ENCODE peak calls at places on chromosome 4, in seven cellular contexts. R is K562, L is HCT116, Y is SK-N-SH, Z is HepG2, K is GM12878, Q is H1. M is an unnamed sample.

GRCh38 chr4:139817657-139818452 is 152.2 kb downstream of the MGST2 start:
- DNase-seq in R (no peak), L (no peak), Y (no peak), Z (no peak), K (no peak), Q (no peak), M (no peak)

GRCh38 chr4:81756973-81757372 is 285.3 kb upstream of the RASGEF1B start:
- DNase-seq in R (peak), L (no peak), Y (no peak), Z (no peak), K (peak), Q (no peak), M (no peak)

GRCh38 chr4:86847576-86847975 is 1.6 kb downstream of the SLC10A6 start:
- DNase-seq in R (no peak), L (no peak), Y (no peak), Z (no peak), K (no peak), Q (no peak), M (no peak)

GRCh38 chr4:108622022-108622421 is 1.6 kb downstream of the RPL34 start:
- DNase-seq in R (no peak), L (no peak), Y (no peak), Z (no peak), K (no peak), Q (no peak), M (no peak)

GRCh38 chr4:109313168-109314133 is 11.0 kb upstream of the COL25A1 start:
- DNase-seq in R (no peak), L (no peak), Y (no peak), Z (no peak), K (no peak), Q (no peak), M (no peak)

GRCh38 chr4:15031993-15032660 is 29.8 kb downstream of the CPEB2 start:
- DNase-seq in R (no peak), L (no peak), Y (no peak), Z (no peak), K (no peak), Q (no peak), M (no peak)

GRCh38 chr4:81715335-81715734 is 243.6 kb upstream of the RASGEF1B start:
- DNase-seq in R (no peak), L (no peak), Y (no peak), Z (no peak), K (no peak), Q (peak), M (no peak)

GRCh38 chr4:137705171-137705783 is 173.0 kb upstream of the PCDH18 start:
- DNase-seq in R (no peak), L (no peak), Y (no peak), Z (no peak), K (no peak), Q (no peak), M (no peak)

GRCh38 chr4:36351082-36351666 is 69.8 kb downstream of the DTHD1 start:
- DNase-seq in R (peak), L (peak), Y (peak), Z (peak), K (peak), Q (peak), M (peak)

GRCh38 chr4:5051692-5052423 is 578 bp downstream of the STK32B start:
- DNase-seq in R (no peak), L (no peak), Y (no peak), Z (no peak), K (no peak), Q (peak), M (no peak)

GRCh38 chr4:123116412-123116811 is 194.0 kb upstream of the NUDT6 start:
- DNase-seq in R (no peak), L (no peak), Y (peak), Z (peak), K (no peak), Q (no peak), M (peak)

GRCh38 chr4:40525811-40526598 is 103.7 kb downstream of the RBM47 start:
- DNase-seq in R (peak), L (peak), Y (no peak), Z (no peak), K (no peak), Q (no peak), M (peak)

GRCh38 chr4:159487284-159487747 is 384.4 kb downstream of the RAPGEF2 start:
- DNase-seq in R (peak), L (peak), Y (peak), Z (peak), K (peak), Q (peak), M (peak)
- TF ChIP-seq JUND in R (no peak), L (no peak), Y (no peak), Z (no peak), K (no peak), Q (no peak), M (no peak)

GRCh38 chr4:19002170-19002569 is 980.6 kb upstream of the LCORL start:
- DNase-seq in R (no peak), L (no peak), Y (no peak), Z (no peak), K (no peak), Q (no peak), M (no peak)
- TF ChIP-seq JUND in R (no peak), L (no peak), Y (no peak), Z (no peak), K (no peak), Q (no peak), M (no peak)

DNA sequence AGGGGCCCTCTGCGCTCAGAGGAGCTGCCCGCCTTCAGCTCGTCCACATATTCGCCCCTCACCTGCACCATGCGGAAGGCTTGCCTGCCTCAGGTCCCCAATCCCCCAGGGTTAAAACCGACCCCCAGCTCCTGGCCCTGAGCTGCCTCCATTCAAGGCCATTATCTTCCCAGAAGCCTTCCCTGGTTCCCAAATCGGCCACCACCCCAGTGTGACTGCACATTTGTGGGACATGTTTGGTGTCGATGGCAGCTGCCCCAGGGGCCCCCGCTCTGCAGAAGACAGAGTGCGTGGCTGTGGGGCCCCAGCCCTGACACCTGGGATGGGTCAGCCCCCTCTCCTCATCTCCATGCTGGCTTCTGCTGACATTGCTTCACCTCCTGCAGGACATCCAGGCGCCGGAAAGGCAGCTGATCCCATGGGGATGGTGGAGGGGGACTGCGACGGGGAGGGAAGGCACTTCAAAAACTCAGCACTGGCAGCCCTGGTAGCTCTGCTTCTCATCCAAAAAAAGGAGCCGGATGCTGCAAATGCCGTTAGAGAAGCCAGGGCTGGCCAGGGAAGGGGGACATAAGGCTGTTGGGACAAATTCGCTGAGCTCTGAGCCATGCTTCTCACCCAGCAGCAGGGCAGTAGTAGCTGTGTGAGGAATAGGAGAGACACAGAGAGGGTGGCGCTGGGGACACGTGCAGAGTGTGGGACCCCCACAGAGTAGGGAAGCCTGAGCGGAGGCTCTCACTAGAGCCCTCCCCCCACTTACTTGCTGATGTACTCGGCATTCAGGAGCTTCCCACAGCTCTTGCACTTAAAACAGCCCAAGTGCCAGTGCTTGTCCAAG is 78.5 kb downstream of the ABLIM2 start:
- DNase-seq in R (no peak), L (no peak), Y (no peak), Z (no peak), K (no peak), Q (no peak), M (no peak)
- TF ChIP-seq JUND in R (no peak), L (no peak), Y (no peak), Z (no peak), K (no peak), Q (no peak), M (no peak)

GRCh38 chr4:23855912-23856605 is 33.8 kb downstream of the PPARGC1A start:
- DNase-seq in R (no peak), L (no peak), Y (no peak), Z (peak), K (no peak), Q (no peak), M (no peak)
- TF ChIP-seq JUND in R (no peak), L (no peak), Y (no peak), Z (no peak), K (no peak), Q (no peak), M (no peak)

DNA sequence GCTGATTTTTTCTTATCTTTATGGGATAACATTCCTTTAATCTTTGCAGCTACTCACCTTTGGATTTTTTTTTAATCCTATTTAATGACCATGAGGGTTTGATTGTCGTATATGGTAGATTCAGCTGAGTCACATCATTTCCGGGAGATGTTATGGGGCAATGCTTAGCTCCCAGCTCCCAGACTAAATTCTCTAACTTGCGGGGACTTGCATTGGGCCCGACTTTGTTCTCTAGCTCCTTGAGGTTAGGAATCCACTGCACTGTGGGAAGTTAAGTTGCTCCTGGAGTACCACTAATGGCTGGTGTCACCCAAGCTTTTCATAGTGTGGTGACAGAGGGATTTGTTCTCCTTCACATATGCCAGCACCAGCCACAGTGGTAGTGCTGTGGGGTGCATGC is 287.4 kb downstream of the TECRL start:
- DNase-seq in R (no peak), L (no peak), Y (no peak), Z (no peak), K (no peak), Q (no peak), M (no peak)
- TF ChIP-seq JUND in R (no peak), L (no peak), Y (no peak), Z (no peak), K (no peak), Q (no peak), M (no peak)

DNA sequence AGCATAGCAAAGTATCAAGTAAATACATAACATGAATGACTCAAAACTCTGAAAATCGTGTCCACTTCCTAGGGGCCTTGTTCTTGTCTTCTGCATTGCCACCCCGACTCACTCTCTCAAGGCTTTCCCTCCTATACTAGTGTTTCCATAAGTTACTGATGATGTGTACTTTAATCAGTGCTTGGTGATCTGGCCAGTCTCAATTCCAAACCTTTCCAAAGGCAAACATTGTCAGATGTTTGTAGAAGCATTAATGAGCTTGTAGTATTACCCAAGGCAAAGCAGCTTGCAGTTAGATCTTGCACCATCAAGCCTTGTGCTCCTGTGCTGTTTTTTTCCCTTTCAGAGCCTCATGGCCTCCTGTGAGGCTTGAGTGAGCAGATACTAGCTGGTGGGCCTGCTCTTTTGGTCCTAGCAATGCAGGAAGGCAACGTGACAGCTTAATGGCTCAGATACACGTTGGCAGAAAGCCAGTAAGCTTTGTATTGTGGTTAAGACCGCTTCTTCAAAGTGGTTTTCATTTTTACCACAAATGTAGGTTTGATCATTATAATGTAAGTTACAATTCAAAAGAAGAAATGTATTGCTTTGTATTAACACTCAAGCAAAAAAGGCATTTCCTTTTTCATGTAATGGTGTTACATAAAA is 51.8 kb downstream of the RBPJ start:
- DNase-seq in R (peak), L (no peak), Y (peak), Z (peak), K (peak), Q (no peak), M (peak)
- TF ChIP-seq JUND in R (no peak), L (no peak), Y (no peak), Z (no peak), K (no peak), Q (no peak), M (no peak)

DNA sequence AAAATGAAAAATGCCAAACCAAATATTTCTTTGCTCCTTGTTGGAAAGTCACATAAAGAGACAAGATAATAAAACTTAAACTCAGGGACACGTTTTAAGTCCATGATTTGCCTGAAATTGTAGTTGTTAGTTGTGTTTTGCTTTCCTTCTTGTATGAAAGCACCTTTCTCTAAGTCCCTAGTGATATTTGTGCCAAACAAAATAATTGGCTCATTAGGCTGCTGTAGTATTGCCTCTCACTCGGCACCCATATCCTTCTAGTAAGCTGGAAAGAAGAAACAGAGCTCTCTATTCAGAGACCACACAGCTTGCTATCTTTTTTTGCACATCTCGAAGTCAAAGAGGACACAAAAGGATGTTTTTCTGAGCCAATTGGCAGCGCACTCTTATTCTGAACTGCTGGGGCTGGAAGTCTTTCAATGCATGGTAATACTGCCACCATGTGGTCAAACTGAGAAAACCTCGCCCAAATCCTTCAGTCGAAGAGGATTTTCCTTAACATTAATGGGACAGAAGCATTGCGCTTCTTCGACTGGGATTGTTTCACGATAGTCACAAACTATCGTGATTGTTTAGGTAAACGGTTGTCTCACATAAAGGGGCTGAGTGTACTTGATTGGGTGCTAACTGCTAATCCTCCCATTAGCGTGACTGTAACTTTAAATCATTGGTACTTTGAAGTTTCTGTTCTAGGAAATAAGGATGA is 571.9 kb upstream of the LCORL start:
- DNase-seq in R (peak), L (peak), Y (peak), Z (peak), K (peak), Q (peak), M (peak)
- TF ChIP-seq JUND in R (no peak), L (no peak), Y (no peak), Z (no peak), K (no peak), Q (no peak), M (no peak)

DNA sequence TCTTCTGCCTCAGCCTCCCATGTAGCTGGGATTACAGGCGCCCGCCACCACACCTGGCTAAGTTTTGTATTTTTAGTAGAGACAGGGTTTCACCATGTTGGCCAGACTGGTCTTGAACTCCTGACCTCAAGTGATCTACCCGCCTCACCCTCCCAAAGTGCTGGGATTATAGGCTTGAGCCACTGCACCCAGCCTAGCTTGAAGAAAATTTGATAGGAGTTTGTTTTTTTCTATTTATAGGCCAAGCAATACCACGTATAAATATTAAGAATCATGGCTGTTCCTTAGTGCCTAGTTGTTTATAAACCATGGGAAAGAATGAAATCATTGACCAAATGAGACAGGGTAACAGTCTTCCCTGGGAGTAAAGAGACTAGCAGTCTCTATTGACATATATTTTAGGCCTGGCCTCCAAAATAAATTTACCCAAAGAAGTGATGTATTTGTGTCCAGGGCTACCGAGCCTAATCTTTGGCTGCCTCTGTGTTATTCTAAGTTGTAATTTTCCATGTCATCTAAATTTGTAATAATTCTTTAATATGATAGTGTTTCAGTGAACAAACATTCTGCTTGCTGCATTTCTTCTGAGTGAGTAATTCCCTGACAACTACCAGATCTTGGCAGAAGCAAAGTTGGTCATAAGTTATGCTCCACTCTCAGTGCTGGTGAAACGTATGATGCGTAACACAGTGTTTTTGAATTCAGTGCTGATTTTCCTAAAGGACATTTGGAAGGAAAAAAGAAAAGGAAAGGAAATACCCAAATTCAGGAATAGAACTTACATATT is 10.3 kb downstream of the PKD2 start:
- DNase-seq in R (no peak), L (no peak), Y (no peak), Z (no peak), K (no peak), Q (no peak), M (no peak)
- TF ChIP-seq JUND in R (no peak), L (no peak), Y (peak), Z (no peak), K (no peak), Q (no peak), M (no peak)

M was measured in T47D.